ENCODE peak calls at places on chromosomes 7 and 10, in six cellular contexts. A, B, Z, E, Y and F are unnamed samples.

GRCh38 chr10:1374901-1375804 is 319.0 kb downstream of the WDR37 start:
- DNase-seq in A (no peak), B (no peak), Z (no peak), E (no peak), Y (no peak), F (no peak)

GRCh38 chr7:14739496-14740185 is 162.9 kb downstream of the DGKB start:
- DNase-seq in A (no peak), B (no peak), Z (no peak), E (no peak), Y (no peak), F (no peak)

GRCh38 chr10:86221442-86222335 is 144.9 kb downstream of the GRID1 start:
- DNase-seq in A (no peak), B (no peak), Z (no peak), E (no peak), Y (no peak), F (no peak)

GRCh38 chr7:131196808-131197207 is 130.9 kb upstream of the MKLN1 start:
- DNase-seq in A (no peak), B (no peak), Z (no peak), E (no peak), Y (no peak), F (no peak)

GRCh38 chr7:17532861-17533404 is 234.5 kb downstream of the AHR start:
- DNase-seq in A (no peak), B (no peak), Z (no peak), E (no peak), Y (peak; percentile 56), F (no peak)

GRCh38 chr7:26724795-26725194 is 139.6 kb downstream of the SKAP2 start:
- DNase-seq in A (no peak), B (no peak), Z (no peak), E (no peak), Y (no peak), F (no peak)

GRCh38 chr10:123348721-123349120 is 194.5 kb downstream of the BUB3 start:
- DNase-seq in A (no peak), B (no peak), Z (no peak), E (no peak), Y (no peak), F (no peak)

GRCh38 chr10:63738410-63738809 is 217.2 kb downstream of the REEP3 start:
- DNase-seq in A (no peak), B (no peak), Z (no peak), E (no peak), Y (peak; percentile 69), F (no peak)

GRCh38 chr7:137243741-137244140 is 99.8 kb downstream of the PTN start:
- DNase-seq in A (no peak), B (no peak), Z (no peak), E (no peak), Y (no peak), F (no peak)

GRCh38 chr7:148261996-148262688 is 328.4 kb upstream of the C7orf33 start:
- DNase-seq in A (no peak), B (no peak), Z (no peak), E (peak; percentile 9), Y (no peak), F (no peak)

GRCh38 chr10:72272689-72273409 is 875 bp upstream of the DDIT4 start:
- DNase-seq in A (no peak), B (no peak), Z (peak; percentile 80), E (peak; percentile 97), Y (peak; percentile 95), F (no peak)

GRCh38 chr10:15262036-15262713 is 93.7 kb upstream of the NMT2 start:
- DNase-seq in A (no peak), B (no peak), Z (no peak), E (no peak), Y (peak; percentile 21), F (no peak)

GRCh38 chr10:35778344-35778743 is 136.2 kb upstream of the FZD8 start:
- DNase-seq in A (no peak), B (no peak), Z (no peak), E (no peak), Y (no peak), F (peak; percentile 17)
- TF ChIP-seq REST in A (no peak), B (no peak), Z (no peak), E (no peak), Y (no peak), F (no peak)

GRCh38 chr10:50991496-50992355 is 82.6 kb upstream of the PRKG1 start:
- DNase-seq in A (no peak), B (no peak), Z (no peak), E (peak; percentile 55), Y (no peak), F (no peak)

GRCh38 chr10:50993817-50994251 is 80.5 kb upstream of the PRKG1 start:
- DNase-seq in A (no peak), B (no peak), Z (no peak), E (no peak), Y (no peak), F (no peak)

GRCh38 chr10:50990568-50991495 is 83.5 kb upstream of the PRKG1 start:
- DNase-seq in A (no peak), B (no peak), Z (no peak), E (peak; percentile 68), Y (no peak), F (no peak)

GRCh38 chr10:50992972-50993766 is 81.1 kb upstream of the PRKG1 start:
- DNase-seq in A (no peak), B (no peak), Z (no peak), E (no peak), Y (no peak), F (no peak)

GRCh38 chr10:50992356-50992866 is 81.9 kb upstream of the PRKG1 start:
- DNase-seq in A (no peak), B (no peak), Z (no peak), E (peak; percentile 58), Y (no peak), F (no peak)
- H3K27ac ChIP-seq in A (no peak overlapping the region), B (no peak overlapping the region), Z (no peak overlapping the region), E (no peak overlapping the region), Y (no peak overlapping the region), F (no peak overlapping the region)

GRCh38 chr10:16867990-16868389 is 50.8 kb upstream of the RSU1 start:
- DNase-seq in A (no peak), B (no peak), Z (no peak), E (peak; percentile 29), Y (no peak), F (no peak)
- H3K4me3 ChIP-seq in A (no peak overlapping the region), B (no peak overlapping the region), Z (no peak overlapping the region), E (peak overlapping the region; percentile 20), Y (no peak overlapping the region), F (no peak overlapping the region)

GRCh38 chr10:43133196-43133808 is 4.9 kb upstream of the CSGALNACT2 start:
- DNase-seq in A (no peak), B (no peak), Z (no peak), E (no peak), Y (no peak), F (no peak)
- TF ChIP-seq REST in A (no peak), B (no peak), Z (no peak), E (no peak), Y (no peak), F (no peak)

DNA sequence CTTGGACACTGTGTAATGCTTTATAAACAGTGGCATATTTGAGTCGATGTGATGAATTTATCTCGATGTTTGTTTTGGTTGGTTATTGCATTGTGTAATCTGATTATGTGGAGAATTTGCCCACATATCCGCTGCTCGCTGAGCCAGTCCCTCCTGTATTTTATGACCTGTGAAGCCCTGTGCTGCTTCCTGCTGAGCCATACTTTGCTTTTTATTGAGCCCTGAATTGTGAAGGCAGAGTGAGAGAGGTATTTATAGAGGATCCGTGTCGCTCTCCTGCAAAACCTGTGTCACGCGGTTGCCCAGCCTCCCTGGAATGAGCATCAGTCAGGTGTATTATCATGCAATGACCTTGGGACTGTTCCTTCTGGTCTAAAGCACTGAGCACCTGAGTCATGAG is 253.7 kb downstream of the ARHGAP21 start:
- DNase-seq in A (no peak), B (no peak), Z (no peak), E (no peak), Y (no peak), F (no peak)
- H3K27ac ChIP-seq in A (peak overlapping the region; percentile 34), B (no peak overlapping the region), Z (no peak overlapping the region), E (no peak overlapping the region), Y (no peak overlapping the region), F (no peak overlapping the region)

GRCh38 chr7:74094224-74095095 is 10.9 kb downstream of the LIMK1 start:
- DNase-seq in A (peak; percentile 61), B (peak; percentile 49), Z (peak; percentile 75), E (peak; percentile 95), Y (peak; percentile 81), F (peak; percentile 88)
- H3K4me3 ChIP-seq in A (peak overlapping the region; percentile 17), B (peak overlapping the region; percentile 80), Z (peak overlapping the region; percentile 12), E (peak overlapping the region; percentile 50), Y (peak overlapping the region; percentile 38), F (peak overlapping the region; percentile 51)

GRCh38 chr7:151001546-151001945 is 10.7 kb downstream of the NOS3 start:
- DNase-seq in A (no peak), B (no peak), Z (no peak), E (no peak), Y (no peak), F (no peak)

GRCh38 chr7:151005566-151005965 is 14.7 kb downstream of the NOS3 start:
- DNase-seq in A (no peak), B (no peak), Z (no peak), E (no peak), Y (no peak), F (no peak)

GRCh38 chr7:151000886-151001495 is 10.2 kb downstream of the NOS3 start:
- DNase-seq in A (no peak), B (no peak), Z (no peak), E (no peak), Y (no peak), F (no peak)

GRCh38 chr7:151006590-151007300 is 15.9 kb downstream of the NOS3 start:
- DNase-seq in A (no peak), B (no peak), Z (no peak), E (no peak), Y (no peak), F (no peak)

GRCh38 chr7:151003572-151003971 is 12.8 kb downstream of the NOS3 start:
- DNase-seq in A (no peak), B (no peak), Z (peak; percentile 62), E (no peak), Y (peak; percentile 40), F (no peak)
- TF ChIP-seq REST in A (no peak), B (no peak), Z (no peak), E (no peak), Y (no peak), F (no peak)